ENCODE peak calls at places on chromosomes 12 and 14, in five cellular contexts. J is psoas muscle, X is fibroblast of lung, Q is body of pancreas, U is Panc1. G is an unnamed sample.

GRCh38 chr12:79296871-79297270 is 393.9 kb downstream of the PAWR start:
- DNase-seq in Q (no peak), U (no peak), J (no peak), X (no peak), G (no peak)

GRCh38 chr12:13437541-13437940 is 241.0 kb downstream of the EMP1 start:
- DNase-seq in J (no peak), Q (no peak), U (no peak), X (no peak), G (no peak)

GRCh38 chr14:39467889-39468524 is 35.8 kb upstream of the FBXO33 start:
- DNase-seq in J (no peak), Q (no peak), X (peak), U (peak), G (peak)

GRCh38 chr14:38290601-38291190 is 34.8 kb upstream of the CLEC14A start:
- DNase-seq in U (no peak), J (no peak), X (peak), Q (no peak), G (peak)

GRCh38 chr12:109759076-109759420 is 45.4 kb downstream of the FAM222A start:
- DNase-seq in U (no peak), J (peak), Q (peak), X (no peak), G (no peak)

GRCh38 chr14:103871596-103872480 is 24.5 kb upstream of the PPP1R13B start:
- DNase-seq in U (no peak), X (no peak), J (peak), Q (peak), G (no peak)

GRCh38 chr12:128942960-128943477 is 89.7 kb downstream of the GLT1D1 start:
- DNase-seq in U (no peak), Q (no peak), J (no peak), X (no peak), G (no peak)

GRCh38 chr12:12214201-12214600 is 52.6 kb downstream of the LRP6 start:
- DNase-seq in Q (no peak), J (no peak), U (no peak), X (no peak), G (no peak)

GRCh38 chr14:23984891-23985607 is 3.7 kb upstream of the DHRS4L2 start:
- DNase-seq in U (no peak), J (no peak), X (peak), Q (no peak), G (peak)

GRCh38 chr12:53927220-53928029 is 11.2 kb upstream of the HOXC13 start:
- DNase-seq in X (no peak), U (no peak), J (peak), Q (no peak), G (no peak)

GRCh38 chr12:122348505-122348904 is 74.0 kb downstream of the CLIP1 start:
- DNase-seq in Q (no peak), X (no peak), J (no peak), U (no peak), G (no peak)

GRCh38 chr12:4809013-4809448 is 88.8 kb downstream of the GALNT8 start:
- DNase-seq in Q (no peak), X (peak), J (no peak), U (no peak), G (no peak)

GRCh38 chr12:132615579-132616066 is 3.0 kb upstream of the P2RX2 start:
- DNase-seq in J (peak), X (no peak), Q (no peak), U (no peak), G (no peak)

GRCh38 chr12:79844693-79845092 is 90.2 kb downstream of the PPP1R12A start:
- DNase-seq in J (no peak), X (peak), Q (no peak), U (no peak), G (peak)

GRCh38 chr14:70563869-70564268 is 29.1 kb upstream of the ADAM20 start:
- DNase-seq in U (no peak), X (no peak), Q (no peak), J (peak), G (no peak)

GRCh38 chr12:57746025-57746424 is 1.2 kb downstream of the TSPAN31 start:
- DNase-seq in U (no peak), Q (no peak), J (no peak), X (no peak), G (no peak)

GRCh38 chr12:116672842-116673516 is 64.9 kb downstream of the SPRING1 start:
- DNase-seq in U (no peak), Q (no peak), X (no peak), J (no peak), G (no peak)

GRCh38 chr14:103393687-103394626 is 8.7 kb downstream of the MARK3 start:
- DNase-seq in X (peak), U (no peak), Q (peak), J (no peak), G (peak)

DNA sequence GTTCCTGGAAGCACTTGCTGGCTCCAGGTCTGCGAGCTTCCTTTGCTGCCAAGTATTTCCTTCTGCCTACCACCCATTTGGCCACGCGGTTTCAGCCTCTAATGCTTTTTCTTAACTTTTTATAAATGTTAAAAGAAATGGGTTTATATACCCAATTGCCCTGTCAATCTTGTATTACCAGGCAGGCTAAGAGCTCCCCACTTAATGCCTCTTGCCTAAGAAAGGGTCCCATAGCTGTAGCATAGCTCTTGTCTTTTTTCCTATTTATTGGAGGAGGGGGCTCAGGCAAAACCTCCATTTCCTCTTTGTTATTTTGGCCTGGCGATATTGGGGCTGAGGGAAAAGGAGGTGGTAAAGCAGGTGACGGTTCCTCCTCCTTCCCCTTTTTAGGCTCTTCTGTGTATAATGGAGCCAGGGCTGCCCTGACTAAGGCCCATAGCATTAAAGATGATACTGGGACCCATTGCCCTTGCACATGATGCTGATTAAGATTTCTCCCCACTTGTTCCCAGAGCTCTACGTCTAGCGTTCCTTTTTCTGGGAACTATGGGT is 21.6 kb upstream of the BLTP3B start:
- DNase-seq in U (no peak), X (no peak), Q (no peak), J (no peak), G (no peak)
- H3K4me3 ChIP-seq in U (no peak), X (peak), Q (no peak), J (peak), G (peak)

DNA sequence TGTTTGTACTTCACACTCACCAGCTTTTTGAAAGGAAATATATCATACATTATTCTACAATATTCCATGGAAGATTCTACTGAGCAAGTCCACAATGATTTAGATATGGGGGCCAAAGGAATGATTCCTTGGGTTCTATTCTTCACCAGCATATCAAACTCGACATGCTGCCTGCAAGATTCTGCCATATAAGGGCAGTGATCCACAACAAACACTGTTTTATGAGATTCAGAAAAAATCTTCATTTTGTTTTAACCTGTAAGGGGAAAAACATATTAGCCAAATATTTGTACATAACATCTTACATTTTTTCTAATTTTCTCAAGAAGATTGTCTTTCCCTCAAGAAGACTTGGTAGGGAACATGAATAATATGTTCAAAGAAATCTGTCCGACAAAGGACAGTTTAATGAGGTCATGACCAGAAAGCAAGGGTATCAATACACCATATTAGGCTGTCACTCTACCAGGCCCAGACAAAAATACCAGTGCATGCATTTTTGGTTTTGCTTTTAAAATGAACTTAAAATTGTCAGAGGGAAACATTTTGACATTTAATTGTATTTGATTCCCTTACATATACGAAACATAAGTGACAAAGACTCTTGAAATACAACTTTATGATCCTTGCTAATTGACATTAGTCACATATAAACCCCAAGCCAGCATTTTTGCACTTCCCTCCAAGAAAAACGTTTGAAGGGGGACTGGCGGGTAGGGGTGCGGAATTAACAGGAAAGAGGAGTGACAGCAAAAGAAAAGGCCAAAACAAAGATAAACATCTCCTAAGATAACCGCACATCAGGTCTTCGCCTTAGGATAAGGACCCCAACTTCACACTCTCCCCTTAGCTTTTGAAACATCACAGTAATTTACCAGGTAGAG is 980 bp downstream of the INTS13 start:
- DNase-seq in Q (no peak), X (no peak), J (no peak), U (no peak), G (no peak)
- H3K4me3 ChIP-seq in Q (peak), X (peak), J (peak), U (peak), G (peak)

DNA sequence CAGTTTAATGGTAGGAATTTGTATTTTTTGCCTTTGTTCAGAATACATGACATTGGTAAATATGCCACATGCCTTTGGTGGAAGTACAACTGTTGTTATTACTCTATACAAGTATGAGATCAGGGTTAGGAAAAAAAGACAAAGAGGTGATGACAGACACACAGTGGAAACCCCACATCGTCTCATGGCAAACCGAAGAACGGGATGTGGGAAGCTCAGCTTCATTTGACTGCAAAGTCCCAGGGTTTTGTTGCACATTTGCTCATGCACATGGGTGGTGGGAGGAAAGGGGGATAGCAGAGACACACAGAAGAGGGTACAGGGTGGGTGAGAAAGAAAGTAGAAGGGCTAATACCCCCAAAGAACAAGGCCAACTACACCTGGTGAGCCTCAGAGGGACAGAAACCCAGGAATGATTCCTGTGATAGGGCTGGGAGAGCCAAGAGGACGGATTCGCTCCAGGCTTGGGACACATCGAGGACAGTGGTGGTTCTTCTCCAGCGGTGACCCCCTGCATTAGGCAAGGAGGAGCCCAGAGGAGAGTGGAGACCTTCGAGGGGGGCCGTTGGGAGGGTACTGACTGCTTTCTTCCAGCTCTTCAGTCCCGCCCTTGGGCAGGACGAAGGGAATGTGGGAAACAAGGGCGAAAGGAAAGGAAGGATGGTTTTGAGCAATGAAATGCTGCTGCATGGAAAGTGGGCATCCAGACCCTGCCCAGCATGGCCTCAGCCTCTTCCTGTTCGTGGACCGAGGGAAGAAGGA is 8.1 kb downstream of the VAMP1 start:
- DNase-seq in X (no peak), U (no peak), J (no peak), Q (no peak), G (no peak)
- H3K4me3 ChIP-seq in X (no peak), U (no peak), J (no peak), Q (no peak), G (no peak)

GRCh38 chr14:67108230-67108629 is 81.0 kb upstream of the GARIN2 start:
- DNase-seq in Q (no peak), X (no peak), U (no peak), J (no peak), G (no peak)
- H3K4me3 ChIP-seq in Q (no peak), X (no peak), U (no peak), J (no peak), G (no peak)

G was measured in fibroblast of pulmonary artery.